ENCODE peak calls at places on chromosomes 11 and 22, in six cellular contexts. W is H1, Y is pancreas, I is AG10803, B is heart left ventricle, H is left ventricle myocardium inferior. P is an unnamed sample.

GRCh38 chr22:21568207-21569075 is 927 bp downstream of the UBE2L3 start:
- DNase-seq in W (no peak), Y (peak; percentile 37), I (peak; percentile 32), B (no peak), H (peak; percentile 19), P (no peak)

GRCh38 chr11:67270256-67271211 is 4.3 kb downstream of the GRK2 start:
- DNase-seq in W (no peak), Y (no peak), I (no peak), B (peak; percentile 77), H (no peak), P (no peak)

GRCh38 chr22:20403779-20404140 is 9.8 kb downstream of the ZNF74 start:
- DNase-seq in W (no peak), Y (no peak), I (no peak), B (no peak), H (no peak), P (no peak)

GRCh38 chr11:71996946-71997345 is 1.8 kb upstream of the IL18BP start:
- DNase-seq in W (no peak), Y (no peak), I (no peak), B (no peak), H (peak; percentile 66), P (no peak)

GRCh38 chr11:95923730-95924413 is at the start of gene MTMR2:
- DNase-seq in W (peak; percentile 38), Y (peak; percentile 65), I (peak; percentile 73), B (peak; percentile 89), H (peak; percentile 80), P (no peak)

GRCh38 chr22:18056161-18056666 is 21.6 kb upstream of the PEX26 start:
- DNase-seq in W (no peak), Y (no peak), I (peak; percentile 84), B (no peak), H (no peak), P (peak; percentile 57)

GRCh38 chr11:45245237-45246045 is 40.7 kb downstream of the SYT13 start:
- DNase-seq in W (no peak), Y (no peak), I (no peak), B (no peak), H (no peak), P (no peak)

GRCh38 chr22:38774496-38775166 is 18.8 kb upstream of the SUN2 start:
- DNase-seq in W (no peak), Y (no peak), I (no peak), B (peak; percentile 16), H (no peak), P (no peak)

GRCh38 chr11:116519499-116519898 is 253.3 kb downstream of the BUD13 start:
- DNase-seq in W (no peak), Y (no peak), I (no peak), B (no peak), H (no peak), P (no peak)

GRCh38 chr11:43955381-43956118 is 13.1 kb downstream of the C11orf96 start:
- DNase-seq in W (no peak), Y (no peak), I (peak; percentile 66), B (no peak), H (no peak), P (no peak)

GRCh38 chr11:75286826-75287465 is 46.4 kb downstream of the TPBGL start:
- DNase-seq in W (no peak), Y (no peak), I (no peak), B (peak; percentile 33), H (no peak), P (no peak)

GRCh38 chr11:14320020-14320419 is 39.0 kb downstream of the RRAS2 start:
- DNase-seq in W (no peak), Y (no peak), I (peak; percentile 24), B (no peak), H (no peak), P (no peak)

GRCh38 chr22:33062402-33062801 is 4.2 kb upstream of the SYN3 start:
- DNase-seq in W (no peak), Y (no peak), I (no peak), B (no peak), H (no peak), P (no peak)

GRCh38 chr11:65169164-65169641 is 830 bp upstream of the SPDYC start:
- DNase-seq in W (no peak), Y (no peak), I (peak; percentile 8), B (no peak), H (no peak), P (no peak)

GRCh38 chr11:94032066-94032465 is 10.9 kb downstream of the HEPHL1 start:
- DNase-seq in W (no peak), Y (no peak), I (no peak), B (no peak), H (peak; percentile 28), P (no peak)

GRCh38 chr11:7833527-7833926 is 36.8 kb upstream of the OR5P2 start:
- DNase-seq in W (no peak), Y (no peak), I (no peak), B (no peak), H (no peak), P (no peak)

DNA sequence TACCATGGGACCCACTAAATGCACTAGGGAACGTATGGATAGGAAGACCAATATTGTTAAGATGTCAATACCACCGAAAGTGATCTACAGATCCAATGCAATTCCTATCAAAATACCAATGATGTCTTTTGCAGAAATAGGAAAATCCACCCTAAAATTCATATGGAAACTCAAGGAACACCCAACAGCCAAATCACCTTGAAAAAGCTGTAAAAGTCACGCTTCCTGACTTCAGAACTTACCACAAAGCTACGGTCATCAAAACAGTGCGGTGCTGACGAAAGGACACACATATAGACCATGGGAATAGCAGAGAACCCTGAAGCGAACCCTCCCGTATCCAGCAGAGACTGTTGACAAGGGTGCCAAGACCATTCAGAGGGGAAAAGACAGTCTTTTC is 20.5 kb downstream of the BRD1 start:
- DNase-seq in W (no peak), Y (no peak), I (no peak), B (no peak), H (no peak), P (no peak)
- H3K4me3 ChIP-seq in W (no peak overlapping the region), Y (no peak overlapping the region), I (no peak overlapping the region), B (no peak overlapping the region), H (no peak overlapping the region), P (no peak overlapping the region)

DNA sequence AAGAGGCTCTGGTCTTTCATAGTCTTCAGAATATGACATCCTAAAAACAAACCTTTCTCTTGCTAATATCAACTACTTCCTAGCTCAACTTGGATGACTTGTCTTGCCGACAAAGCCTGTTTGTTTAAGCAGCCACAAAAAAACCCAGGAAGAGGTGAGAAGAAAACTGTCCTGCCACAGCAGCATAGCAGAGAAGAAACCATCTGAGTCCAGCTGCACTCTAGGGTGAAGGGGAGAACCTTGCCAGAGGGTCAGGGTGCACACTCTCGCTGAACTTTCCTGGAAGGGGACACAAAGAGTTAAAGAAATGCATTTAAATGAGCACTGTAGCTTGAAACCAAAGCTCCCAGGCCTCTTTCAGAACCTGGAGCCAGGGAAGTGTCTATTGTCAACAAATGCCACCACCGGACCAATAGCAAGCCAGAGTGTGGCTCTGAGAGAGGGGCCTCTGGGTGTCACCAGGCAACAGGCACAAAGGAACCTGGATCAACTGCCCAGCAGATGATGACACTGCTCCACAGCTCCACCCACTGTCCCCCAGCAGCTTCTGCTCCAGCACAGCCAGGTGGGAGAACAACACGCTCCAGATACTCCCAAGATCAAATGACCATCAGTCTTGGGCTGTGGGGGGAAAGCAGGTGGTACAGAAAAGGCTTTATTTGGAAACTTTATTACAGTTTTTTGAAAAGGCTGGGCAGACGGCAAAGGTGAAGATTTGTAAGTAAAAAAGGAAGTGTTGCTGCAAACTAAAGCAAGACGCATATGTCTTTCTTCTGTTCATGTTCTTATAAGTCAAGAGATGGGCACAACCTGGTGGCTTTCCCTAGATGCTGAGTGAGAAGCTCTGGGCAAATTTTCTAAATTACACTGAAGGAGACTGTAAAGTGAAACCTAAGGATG is 105.7 kb downstream of the RASSF10 start:
- DNase-seq in W (no peak), Y (peak; percentile 20), I (no peak), B (no peak), H (no peak), P (no peak)
- TF ChIP-seq CTCF in W (peak; percentile 51), Y (no peak), I (no peak), B (peak; percentile 14), H (peak; percentile 18), P (no peak)

GRCh38 chr11:123247498-123247799 is 52.4 kb upstream of the CLMP start:
- DNase-seq in W (no peak), Y (no peak), I (no peak), B (no peak), H (no peak), P (no peak)
- H3K4me3 ChIP-seq in W (no peak overlapping the region), Y (no peak overlapping the region), I (no peak overlapping the region), B (no peak overlapping the region), H (no peak overlapping the region), P (no peak overlapping the region)

DNA sequence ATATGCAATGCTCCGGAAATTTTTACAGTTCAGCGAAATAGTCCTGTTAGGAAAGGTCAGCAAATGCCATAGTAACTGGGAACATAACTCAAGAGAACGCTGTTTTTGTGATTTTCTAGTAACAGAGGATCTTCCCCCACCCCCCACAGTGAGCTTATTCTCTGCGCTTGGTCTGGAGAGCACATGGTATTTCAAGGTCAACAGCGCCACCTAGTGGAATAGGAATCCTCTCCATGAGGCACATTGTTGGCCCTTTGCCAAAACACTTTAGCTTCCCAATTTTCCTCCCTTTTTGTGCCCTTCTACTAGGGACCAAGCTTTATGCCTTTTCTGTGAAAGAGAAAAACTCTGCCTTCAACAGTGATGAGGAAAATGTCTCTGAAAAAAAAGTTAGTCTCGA is 13.2 kb upstream of the OR4C12 start:
- DNase-seq in W (no peak), Y (peak; percentile 71), I (peak; percentile 42), B (no peak), H (no peak), P (peak; percentile 0)
- TF ChIP-seq CTCF in W (peak; percentile 56), Y (peak; percentile 37), I (peak; percentile 51), B (peak; percentile 53), H (peak; percentile 58), P (peak; percentile 38)

GRCh38 chr11:47590026-47590861 is 3.8 kb downstream of the FAM180B start:
- DNase-seq in W (no peak), Y (no peak), I (no peak), B (peak; percentile 68), H (no peak), P (no peak)
- H3K4me3 ChIP-seq in W (no peak overlapping the region), Y (no peak overlapping the region), I (no peak overlapping the region), B (peak overlapping the region; percentile 34), H (peak overlapping the region; percentile 58), P (no peak overlapping the region)

DNA sequence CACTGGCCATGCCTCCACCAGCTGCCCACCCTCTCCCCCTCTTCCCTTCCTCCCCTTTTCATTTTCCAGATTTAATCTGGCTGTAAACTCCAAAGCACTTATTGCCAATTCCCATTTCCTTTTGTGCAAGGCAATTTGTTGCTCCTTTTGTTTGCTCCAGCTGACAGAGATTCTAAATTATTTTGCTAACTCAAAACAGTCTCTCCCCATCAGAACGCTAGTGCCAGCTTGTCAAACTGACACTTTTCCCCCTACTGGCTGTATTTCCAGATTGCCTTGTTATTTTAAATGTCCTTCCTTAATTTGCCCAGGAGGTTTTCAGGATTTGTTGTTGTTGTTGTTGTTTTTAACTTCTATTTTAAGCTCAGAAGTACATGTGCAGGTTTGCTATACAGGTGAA is 57.0 kb upstream of the PAK1 start:
- DNase-seq in W (no peak), Y (no peak), I (no peak), B (no peak), H (no peak), P (no peak)
- TF ChIP-seq CTCF in W (peak; percentile 24), Y (no peak), I (no peak), B (no peak), H (no peak), P (no peak)

GRCh38 chr11:104918113-104918824 is 20.0 kb upstream of the CASP12 start:
- DNase-seq in W (no peak), Y (no peak), I (peak; percentile 88), B (no peak), H (no peak), P (peak; percentile 59)
- H3K4me3 ChIP-seq in W (no peak overlapping the region), Y (peak overlapping the region; percentile 33), I (peak overlapping the region; percentile 56), B (peak overlapping the region; percentile 59), H (peak overlapping the region; percentile 59), P (peak overlapping the region; percentile 30)

P was measured in AG09309.